ENCODE peak calls at places on chromosomes 11 and 22, in five cellular contexts. J, V, Q, W and H are unnamed samples.

GRCh38 chr11:101666916-101667315 is 83.1 kb upstream of the TRPC6 start:
- DNase-seq in Q (no peak), V (no peak), W (no peak), J (no peak), H (no peak)

GRCh38 chr11:16184588-16184987 is 171.8 kb downstream of the SOX6 start:
- DNase-seq in V (no peak), J (no peak), W (no peak), Q (no peak), H (no peak)

GRCh38 chr11:3219281-3219892 is 774 bp upstream of the MRGPRG start:
- DNase-seq in V (no peak), Q (peak), J (no peak), W (no peak), H (no peak)

GRCh38 chr22:50257451-50258360 is 3.8 kb downstream of the MAPK12 start:
- DNase-seq in V (no peak), J (no peak), Q (no peak), W (no peak), H (no peak)

GRCh38 chr22:36274547-36274946 is 21.6 kb downstream of the APOL1 start:
- DNase-seq in W (no peak), Q (no peak), V (no peak), J (no peak), H (no peak)

GRCh38 chr11:3378426-3379423 is at the start of gene ZNF195:
- DNase-seq in J (peak), V (peak), Q (peak), W (peak), H (peak)

GRCh38 chr11:114291847-114292680 is 4.1 kb upstream of the NNMT start:
- DNase-seq in Q (no peak), W (no peak), J (no peak), V (no peak), H (no peak)

GRCh38 chr11:31801298-31801702 is 9.8 kb downstream of the PAX6 start:
- DNase-seq in W (no peak), Q (peak), J (no peak), V (no peak), H (peak)

GRCh38 chr11:105045897-105046296 is 762 bp upstream of the CARD16 start:
- DNase-seq in V (no peak), J (no peak), W (no peak), Q (no peak), H (no peak)

GRCh38 chr11:107810875-107811274 is 47.7 kb downstream of the SLC35F2 start:
- DNase-seq in J (no peak), Q (no peak), V (no peak), W (no peak), H (no peak)

GRCh38 chr11:129090056-129090455 is 102.1 kb downstream of the ARHGAP32 start:
- DNase-seq in J (no peak), W (no peak), Q (no peak), V (no peak), H (no peak)

GRCh38 chr22:49540571-49541450 is 286.9 kb downstream of the BRD1 start:
- DNase-seq in Q (no peak), V (no peak), J (no peak), W (no peak), H (no peak)

GRCh38 chr11:35146074-35146521 is 7.1 kb downstream of the CD44 start:
- DNase-seq in W (no peak), Q (no peak), J (no peak), V (peak), H (no peak)

GRCh38 chr11:66188580-66188979 is 79.9 kb upstream of the RAB1B start:
- DNase-seq in W (no peak), Q (no peak), J (no peak), V (no peak), H (no peak)

GRCh38 chr11:15707971-15708370 is 593.2 kb downstream of the INSC start:
- DNase-seq in W (no peak), J (no peak), Q (no peak), V (no peak), H (peak)

GRCh38 chr22:33188316-33188715 is 130.1 kb upstream of the SYN3 start:
- DNase-seq in W (no peak), J (no peak), V (no peak), Q (no peak), H (peak)

GRCh38 chr22:44143117-44143495 is 37.6 kb upstream of the PARVG start:
- DNase-seq in W (no peak), Q (no peak), J (no peak), V (no peak), H (no peak)

GRCh38 chr11:74282421-74282820 is 29.0 kb downstream of the P4HA3 start:
- DNase-seq in Q (no peak), W (no peak), V (no peak), J (no peak), H (no peak)

GRCh38 chr11:110582728-110583432 is 129.4 kb downstream of the ARHGAP20 start:
- DNase-seq in Q (no peak), W (no peak), V (no peak), J (no peak), H (no peak)

GRCh38 chr11:126408901-126409670 is 53.6 kb downstream of the ST3GAL4 start:
- DNase-seq in J (no peak), V (no peak), Q (no peak), W (no peak), H (no peak)

GRCh38 chr11:119115484-119116234 is 5.7 kb upstream of the HINFP start:
- DNase-seq in W (no peak), J (no peak), Q (no peak), V (no peak), H (peak)

GRCh38 chr22:39174498-39175120 is 22.1 kb upstream of the CBX7 start:
- DNase-seq in V (no peak), W (peak), Q (peak), J (peak), H (peak)
- H2AFZ ChIP-seq in V (peak), W (peak), Q (no peak), J (peak), H (no peak)

DNA sequence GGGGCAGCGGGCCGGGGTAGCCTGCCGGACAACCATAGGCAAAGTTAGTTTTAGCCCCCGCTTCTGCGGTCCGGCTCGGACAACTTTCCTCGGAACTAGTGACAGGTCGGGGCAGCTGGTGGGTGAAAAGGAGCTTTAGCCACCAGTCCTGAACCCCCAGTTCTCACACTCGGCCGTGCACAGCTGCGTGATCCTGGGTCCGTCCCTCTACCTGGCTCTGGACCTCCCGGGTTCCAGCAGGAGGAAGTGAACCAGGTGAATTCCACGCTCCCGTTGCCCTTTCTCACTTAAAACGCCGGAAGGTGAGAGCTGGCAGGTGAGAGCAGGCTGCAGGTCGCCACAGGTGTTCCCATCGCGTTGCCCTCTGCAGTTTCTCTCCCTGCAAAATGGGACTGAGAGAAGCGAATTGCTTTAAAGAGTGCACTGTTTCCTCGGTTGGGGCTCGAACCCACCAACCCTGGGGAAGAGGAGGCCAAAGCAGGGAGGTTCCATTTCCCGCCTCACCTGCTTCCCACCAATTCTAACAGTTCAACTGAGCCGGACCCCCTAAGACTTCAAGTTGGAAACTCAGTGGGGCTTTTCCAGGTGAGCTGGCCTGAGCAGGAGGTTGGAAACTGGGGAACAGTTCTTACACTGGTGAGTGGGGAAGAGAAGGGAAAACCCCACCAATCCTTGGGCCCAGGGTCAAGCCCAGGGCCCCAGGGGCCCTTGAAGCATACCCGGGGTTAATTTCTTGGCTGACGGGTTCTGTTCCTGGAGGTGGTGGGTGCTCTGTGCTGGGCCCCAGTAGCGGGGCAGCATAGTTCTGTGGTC is 489 bp downstream of the CD82 start:
- DNase-seq in V (no peak), J (no peak), Q (no peak), W (no peak), H (peak)
- TF ChIP-seq CTCF in V (no peak), J (no peak), Q (no peak), W (no peak), H (no peak)

GRCh38 chr11:130592056-130592455 is 143.6 kb downstream of the ADAMTS15 start:
- DNase-seq in J (no peak), V (no peak), Q (no peak), W (no peak), H (no peak)
- TF ChIP-seq POLR2AphosphoS5 in J (no peak), V (no peak), Q (no peak), W (no peak), H (no peak)

DNA sequence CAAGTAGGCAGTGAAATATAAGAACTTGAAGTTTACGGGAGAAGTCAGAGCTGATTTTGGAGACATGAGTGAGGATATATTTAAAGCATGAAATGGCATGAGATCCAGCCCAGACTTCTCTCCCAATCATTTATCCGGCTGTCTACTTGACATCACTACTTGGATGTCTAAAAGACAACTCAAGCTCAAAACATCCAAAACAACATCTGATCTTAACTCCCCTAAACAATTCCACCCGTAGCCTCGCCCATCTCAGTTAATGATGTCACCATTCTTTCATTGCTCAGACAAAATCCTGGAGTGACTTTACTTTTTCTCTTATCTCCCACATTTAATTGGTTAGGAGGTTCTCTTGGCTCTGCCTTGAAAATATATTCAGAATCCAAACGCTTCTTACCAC is 44.5 kb downstream of the WEE1 start:
- DNase-seq in Q (no peak), J (no peak), V (no peak), W (no peak), H (no peak)
- H2AFZ ChIP-seq in Q (no peak), J (no peak), V (no peak), W (no peak), H (no peak)

GRCh38 chr11:134124660-134125451 is 56.0 kb downstream of the JAM3 start:
- DNase-seq in Q (peak), V (no peak), J (no peak), W (no peak), H (peak)
- TF ChIP-seq CTCF in Q (no peak), V (no peak), J (no peak), W (no peak), H (no peak)

DNA sequence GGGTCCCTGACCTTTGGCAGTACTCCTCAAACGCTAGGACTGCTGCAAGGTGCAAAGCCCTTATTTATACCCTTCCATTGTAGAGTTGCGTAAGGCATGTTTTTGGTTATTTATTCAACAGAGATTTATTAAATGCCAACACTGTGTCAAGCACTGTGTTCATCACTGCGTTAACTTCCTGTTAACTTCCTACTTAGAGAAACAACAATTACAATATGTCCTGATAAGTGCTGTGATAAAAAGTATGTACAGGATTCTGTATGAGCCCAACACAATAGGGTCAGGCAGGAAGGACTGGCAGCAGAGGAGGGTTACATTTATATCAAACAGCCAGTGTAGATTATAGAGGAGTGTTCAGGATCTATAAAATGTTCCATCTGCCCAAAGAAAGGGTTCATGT is 812.8 kb upstream of the API5 start:
- DNase-seq in W (no peak), Q (no peak), V (no peak), J (no peak), H (no peak)
- TF ChIP-seq POLR2AphosphoS5 in W (no peak), Q (no peak), V (no peak), J (no peak), H (no peak)

GRCh38 chr22:21680830-21681565 is 15.2 kb downstream of the PPIL2 start:
- DNase-seq in V (no peak), J (no peak), Q (no peak), W (peak), H (no peak)
- H2AFZ ChIP-seq in V (no peak), J (no peak), Q (no peak), W (no peak), H (no peak)